ENCODE peak calls at places on chromosomes 6 and 20, in seven cellular contexts. X is activated naive CD8-positive, alpha-beta T cell treated with anti-CD3 and anti-CD28 coated beads, Interleukin-2, amount 50 U/mL, for 24 hours; D is type B pancreatic cell; Q is small intestine; S is H54; Z is nucleus accumbens; E is H9. G is an unnamed sample.

GRCh38 chr20:32358632-32358882 is 426 bp downstream of the ASXL1 start:
- DNase-seq in X (no peak), D (no peak), Q (no peak), S (no peak), Z (no peak), E (no peak), G (no peak)

GRCh38 chr6:106359989-106360409 is 518 bp upstream of the CRYBG1 start:
- DNase-seq in X (no peak), D (no peak), Q (no peak), S (no peak), Z (no peak), E (no peak), G (no peak)

GRCh38 chr6:161117942-161118341 is 126.4 kb downstream of the MAP3K4 start:
- DNase-seq in X (no peak), D (no peak), Q (no peak), S (no peak), Z (no peak), E (no peak), G (no peak)

GRCh38 chr20:59222982-59223610 is 59.5 kb downstream of the ZNF831 start:
- DNase-seq in X (no peak), D (no peak), Q (peak; percentile 17), S (no peak), Z (no peak), E (no peak), G (no peak)

GRCh38 chr6:168923171-168923570 is 330.5 kb downstream of the THBS2 start:
- DNase-seq in X (no peak), D (no peak), Q (no peak), S (no peak), Z (no peak), E (no peak), G (no peak)

GRCh38 chr6:144265390-144265789 is 19.7 kb upstream of the UTRN start:
- DNase-seq in X (no peak), D (no peak), Q (no peak), S (peak; percentile 5), Z (no peak), E (peak; percentile 66), G (peak; percentile 84)

GRCh38 chr6:158625881-158626305 is 18.6 kb downstream of the DYNLT1 start:
- DNase-seq in X (no peak), D (no peak), Q (no peak), S (no peak), Z (no peak), E (no peak), G (no peak)

GRCh38 chr20:49268600-49269365 is 9.1 kb downstream of the ZNFX1 start:
- DNase-seq in X (no peak), D (no peak), Q (no peak), S (no peak), Z (no peak), E (no peak), G (no peak)

GRCh38 chr6:109103942-109104341 is 8.6 kb downstream of the CEP57L1 start:
- DNase-seq in X (no peak), D (no peak), Q (no peak), S (no peak), Z (no peak), E (no peak), G (no peak)

GRCh38 chr6:108093781-108094180 is 19.2 kb upstream of the OSTM1 start:
- DNase-seq in X (no peak), D (no peak), Q (no peak), S (no peak), Z (no peak), E (no peak), G (no peak)

GRCh38 chr6:122616877-122617276 is 6.7 kb downstream of the PKIB start:
- DNase-seq in X (no peak), D (no peak), Q (no peak), S (no peak), Z (no peak), E (no peak), G (no peak)

GRCh38 chr6:30818426-30818841 is 65.9 kb upstream of the DDR1 start:
- DNase-seq in X (no peak), D (no peak), Q (no peak), S (no peak), Z (no peak), E (no peak), G (peak; percentile 89)